ENCODE peak calls at places on chromosomes 5 and 9, in five cellular contexts. U is A549; R is effector memory CD4-positive, alpha-beta T cell; T is H1; L is heart right ventricle. H is an unnamed sample. For H3K9me3, the result is how much of the 10 kb centered on the place peaks cover.

GRCh38 chr5:57889558-57889957 is 406.9 kb upstream of the ACTBL2 start:
- DNase-seq in U (peak), R (no peak), T (no peak), L (no peak), H (no peak)

GRCh38 chr9:136138566-136138965 is 19.9 kb upstream of the TMEM250 start:
- DNase-seq in U (peak), R (no peak), T (peak), L (no peak), H (no peak)

GRCh38 chr9:81377310-81377709 is 312.0 kb downstream of the TLE1 start:
- DNase-seq in U (no peak), R (no peak), T (no peak), L (no peak), H (no peak)

GRCh38 chr9:3909966-3910650 is 384.3 kb upstream of the RFX3 start:
- DNase-seq in U (no peak), R (no peak), T (no peak), L (no peak), H (no peak)

GRCh38 chr5:57532513-57533497 is 50.2 kb upstream of the ACTBL2 start:
- DNase-seq in U (no peak), R (no peak), T (no peak), L (no peak), H (no peak)

GRCh38 chr9:80932181-80932580 is 757.2 kb downstream of the TLE1 start:
- DNase-seq in U (no peak), R (no peak), T (no peak), L (no peak), H (no peak)

GRCh38 chr9:100602302-100602930 is 24.5 kb downstream of the CAVIN4 start:
- DNase-seq in U (peak), R (no peak), T (no peak), L (no peak), H (no peak)

GRCh38 chr5:61320860-61321259 is 11.2 kb upstream of the ZSWIM6 start:
- DNase-seq in U (no peak), R (no peak), T (no peak), L (no peak), H (no peak)

GRCh38 chr5:53936481-53937352 is 373.7 kb downstream of the ARL15 start:
- DNase-seq in U (no peak), R (no peak), T (no peak), L (peak), H (no peak)

GRCh38 chr9:107438211-107439030 is 51.1 kb downstream of the KLF4 start:
- DNase-seq in U (no peak), R (no peak), T (peak), L (no peak), H (no peak)

GRCh38 chr5:178470693-178471025 is 119.5 kb downstream of the COL23A1 start:
- DNase-seq in U (no peak), R (no peak), T (no peak), L (no peak), H (no peak)

GRCh38 chr5:90293931-90294330 is 115.6 kb downstream of the CETN3 start:
- DNase-seq in U (peak), R (no peak), T (no peak), L (no peak), H (no peak)

GRCh38 chr5:88663793-88664216 is 219.2 kb downstream of the MEF2C start:
- DNase-seq in U (no peak), R (no peak), T (no peak), L (no peak), H (no peak)

GRCh38 chr9:107213080-107213479 is 70.0 kb upstream of the RAD23B start:
- DNase-seq in U (no peak), R (no peak), T (no peak), L (no peak), H (no peak)

GRCh38 chr9:88747768-88748167 is 212.8 kb downstream of the NXNL2 start:
- DNase-seq in U (peak), R (no peak), T (no peak), L (no peak), H (no peak)

GRCh38 chr9:76810377-76810957 is 46.2 kb downstream of the PCA3 start:
- DNase-seq in U (peak), R (no peak), T (no peak), L (no peak), H (no peak)

GRCh38 chr9:91192379-91192775 is 169.3 kb downstream of the AUH start:
- DNase-seq in U (no peak), R (no peak), T (no peak), L (no peak), H (no peak)

GRCh38 chr9:95754533-95755420 is 120.7 kb upstream of the ERCC6L2 start:
- DNase-seq in U (no peak), R (no peak), T (peak), L (no peak), H (no peak)

GRCh38 chr5:65873181-65873580 is 53.2 kb upstream of the ERBIN start:
- DNase-seq in U (no peak), R (no peak), T (no peak), L (no peak), H (no peak)

GRCh38 chr9:110712955-110713354 is 44.4 kb downstream of the MUSK start:
- DNase-seq in U (no peak), R (no peak), T (no peak), L (no peak), H (no peak)

GRCh38 chr5:65623482-65623881 is 651 bp downstream of the TRIM23 start:
- DNase-seq in U (no peak), R (no peak), T (no peak), L (no peak), H (no peak)

GRCh38 chr5:131525805-131526204 is 109.2 kb downstream of the RAPGEF6 start:
- DNase-seq in U (no peak), R (no peak), T (no peak), L (no peak), H (no peak)

GRCh38 chr5:173963867-173964429 is 25.0 kb upstream of the C5orf47 start:
- DNase-seq in U (peak), R (no peak), T (no peak), L (no peak), H (no peak)

GRCh38 chr9:79687131-79687447 is 115.3 kb downstream of the TLE4 start:
- DNase-seq in U (no peak), R (no peak), T (no peak), L (no peak), H (no peak)

GRCh38 chr9:71975833-71976232 is 64.4 kb downstream of the C9orf85 start:
- DNase-seq in U (no peak), R (no peak), T (no peak), L (no peak), H (no peak)

GRCh38 chr9:121286973-121287721 is 19.2 kb downstream of the GSN start:
- DNase-seq in U (peak), R (no peak), T (peak), L (peak), H (no peak)

GRCh38 chr5:12934722-12935121 is 1009.8 kb downstream of the DNAH5 start:
- DNase-seq in U (peak), R (no peak), T (no peak), L (no peak), H (no peak)
- H3K9me3 ChIP-seq in U (under half), R (under half), T (under half), L (under half), H (under half)

GRCh38 chr5:76855961-76856360 is 6.1 kb downstream of the S100Z start:
- DNase-seq in U (no peak), R (no peak), T (no peak), L (no peak), H (no peak)
- H3K9me3 ChIP-seq in U (under half), R (under half), T (under half), L (under half), H (under half)

DNA sequence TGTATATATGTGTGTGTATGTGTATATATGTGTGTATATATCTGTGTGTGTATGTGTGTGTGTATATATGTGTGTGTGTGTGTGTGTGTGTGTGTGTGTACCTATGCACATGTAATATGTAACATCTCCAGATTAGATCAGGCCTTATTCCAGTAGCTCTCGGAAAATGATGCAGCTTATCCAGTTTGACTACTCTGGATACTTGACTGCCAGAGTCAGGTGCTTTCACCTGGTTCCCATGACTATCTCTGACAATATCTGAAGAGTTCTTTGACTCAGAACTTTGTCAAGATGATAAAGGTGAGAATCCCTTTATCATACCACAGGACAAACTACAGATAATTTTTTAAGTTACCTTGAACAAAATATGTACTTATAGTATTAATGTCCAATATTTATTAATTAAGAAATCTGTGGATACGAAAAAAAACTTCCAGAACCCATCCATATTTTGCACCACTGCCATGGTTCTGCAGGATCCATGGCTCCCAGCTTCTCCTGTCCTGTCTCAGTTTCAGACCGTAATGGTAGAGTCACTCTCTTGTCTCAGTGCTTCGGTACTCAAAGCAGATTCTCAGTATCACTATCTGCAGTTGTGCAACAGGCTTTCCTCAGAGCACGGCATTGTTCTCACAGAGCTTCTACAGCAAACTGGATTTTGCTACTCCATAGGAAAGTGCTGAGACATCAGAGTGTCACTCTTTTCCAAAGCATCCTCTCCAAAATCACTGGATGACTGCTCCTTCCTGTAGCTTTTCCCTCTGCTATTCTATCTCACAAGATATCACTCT is 164.4 kb upstream of the SLC12A2 start:
- DNase-seq in U (no peak), R (no peak), T (no peak), L (no peak), H (no peak)
- H3K9me3 ChIP-seq in U (under half), R (under half), T (under half), L (under half), H (under half)

DNA sequence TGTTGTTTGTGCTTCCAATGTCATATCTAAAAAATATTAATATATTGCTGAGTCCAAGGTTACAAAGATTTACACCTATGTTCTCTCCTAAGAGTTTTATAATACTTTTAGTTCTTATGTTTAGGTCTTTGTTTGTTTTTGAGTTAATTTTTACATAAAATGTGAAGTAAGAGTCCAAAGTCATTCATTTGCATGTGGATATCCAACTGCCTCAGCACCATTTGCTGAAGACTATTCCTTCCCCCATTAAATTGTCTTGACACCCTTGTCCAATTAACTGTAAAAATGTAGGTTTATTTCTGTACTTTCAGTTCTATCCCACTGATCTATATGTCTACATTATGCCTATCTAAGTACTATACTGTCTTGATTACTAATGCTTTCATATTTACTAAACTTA is 35.7 kb downstream of the TTC33 start:
- DNase-seq in U (no peak), R (no peak), T (no peak), L (no peak), H (no peak)
- H3K9me3 ChIP-seq in U (under half), R (under half), T (under half), L (under half), H (under half)

GRCh38 chr9:133369419-133369818 is 6.4 kb downstream of the SURF4 start:
- DNase-seq in U (no peak), R (no peak), T (no peak), L (no peak), H (no peak)
- H3K9me3 ChIP-seq in U (under half), R (under half), T (under half), L (under half), H (under half)

DNA sequence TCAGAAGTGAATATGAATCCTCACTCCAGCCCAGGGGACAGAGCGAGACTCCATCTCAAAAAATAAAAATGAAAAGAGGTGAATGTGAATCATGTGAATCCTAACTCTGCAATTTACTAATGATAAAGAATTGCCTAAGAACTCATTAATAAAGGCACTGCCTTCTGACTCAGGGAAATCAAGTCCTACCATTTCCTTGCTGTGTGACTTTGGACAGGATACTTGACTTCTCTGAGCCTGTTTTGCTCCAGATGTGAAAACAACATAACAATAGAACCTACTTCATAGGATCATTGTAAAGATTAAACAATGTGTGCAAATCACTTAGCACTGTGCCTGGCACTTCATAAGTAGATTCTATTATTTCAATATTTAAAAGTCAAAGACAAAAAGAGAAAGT is 15.1 kb upstream of the PWWP2A start:
- DNase-seq in U (no peak), R (no peak), T (no peak), L (no peak), H (no peak)
- H3K9me3 ChIP-seq in U (under half), R (under half), T (under half), L (under half), H (under half)

GRCh38 chr5:3011764-3012017 is 260.2 kb upstream of the IRX2 start:
- DNase-seq in U (no peak), R (no peak), T (no peak), L (no peak), H (no peak)

GRCh38 chr5:3009605-3010004 is 258.1 kb upstream of the IRX2 start:
- DNase-seq in U (no peak), R (no peak), T (no peak), L (no peak), H (no peak)

GRCh38 chr5:3007577-3007976 is 256.1 kb upstream of the IRX2 start:
- DNase-seq in U (no peak), R (no peak), T (no peak), L (no peak), H (no peak)

GRCh38 chr5:3010953-3011763 is 259.7 kb upstream of the IRX2 start:
- DNase-seq in U (no peak), R (no peak), T (no peak), L (no peak), H (no peak)

GRCh38 chr5:3010301-3010952 is 258.9 kb upstream of the IRX2 start:
- DNase-seq in U (no peak), R (no peak), T (no peak), L (no peak), H (no peak)
- H3K9me3 ChIP-seq in U (under half), R (under half), T (under half), L (under half), H (under half)

GRCh38 chr5:167466992-167467391 is 824.5 kb upstream of the WWC1 start:
- DNase-seq in U (no peak), R (no peak), T (no peak), L (no peak), H (no peak)
- H3K9me3 ChIP-seq in U (under half), R (under half), T (under half), L (under half), H (under half)

GRCh38 chr5:141199359-141200235 is at the start of gene PCDHB11:
- DNase-seq in U (peak), R (no peak), T (no peak), L (no peak), H (no peak)
- H3K9me3 ChIP-seq in U (under half), R (under half), T (under half), L (half or more), H (under half)

H was measured in T-helper 17 cell.